ENCODE peak calls at places on chromosomes 3 and 15, in eight cellular contexts. R is astrocyte, J is PC-9, I is OCI-LY7, A is HCT116, V is PC-3, W is fibroblast of lung, Z is DND-41. B is an unnamed sample. For H4K20me1, the result is how much of the 10 kb centered on the place peaks cover.

GRCh38 chr3:127954642-127955041 is 39.6 kb downstream of the KBTBD12 start:
- DNase-seq in J (no peak), W (no peak), Z (no peak), R (no peak), V (no peak), I (no peak), A (no peak), B (no peak)

GRCh38 chr3:52244061-52244628 is 1.4 kb upstream of the PPM1M start:
- DNase-seq in W (peak), Z (no peak), J (peak), I (no peak), A (no peak), V (peak), R (no peak), B (peak)

GRCh38 chr3:37905346-37905745 is 43.7 kb downstream of the CTDSPL start:
- DNase-seq in R (no peak), J (no peak), I (peak), W (no peak), A (no peak), Z (no peak), V (no peak), B (no peak)

GRCh38 chr3:120425196-120425595 is 25.6 kb downstream of the FSTL1 start:
- DNase-seq in J (no peak), W (no peak), A (no peak), V (no peak), Z (no peak), I (no peak), R (no peak), B (no peak)

GRCh38 chr15:72179950-72180581 is 17.5 kb downstream of the GRAMD2A start:
- DNase-seq in V (no peak), Z (no peak), J (no peak), W (no peak), R (no peak), A (no peak), I (no peak), B (peak)

GRCh38 chr3:87793322-87793877 is 265.4 kb downstream of the CGGBP1 start:
- DNase-seq in R (no peak), V (no peak), W (no peak), Z (no peak), J (no peak), A (no peak), I (no peak), B (peak)

GRCh38 chr3:151709847-151710246 is 23.9 kb upstream of the AADACL2 start:
- DNase-seq in A (no peak), R (peak), J (no peak), V (no peak), W (peak), Z (no peak), I (no peak), B (no peak)

GRCh38 chr15:98562361-98562791 is 86.0 kb upstream of the IGF1R start:
- DNase-seq in I (no peak), W (no peak), V (no peak), J (peak), A (no peak), Z (no peak), R (no peak), B (no peak)

GRCh38 chr3:73766599-73767378 is 142.0 kb upstream of the PDZRN3 start:
- DNase-seq in A (no peak), J (no peak), R (peak), V (no peak), W (peak), I (no peak), Z (peak), B (no peak)

GRCh38 chr3:37864904-37865303 is 3.2 kb downstream of the CTDSPL start:
- DNase-seq in W (no peak), V (peak), R (no peak), A (no peak), Z (no peak), J (no peak), I (peak), B (no peak)

GRCh38 chr3:192303235-192303634 is 424.1 kb downstream of the FGF12 start:
- DNase-seq in R (no peak), A (no peak), V (no peak), W (no peak), I (no peak), J (no peak), Z (no peak), B (no peak)

GRCh38 chr3:42025388-42026138 is 63.7 kb upstream of the ULK4 start:
- DNase-seq in Z (peak), J (no peak), I (peak), R (peak), A (peak), V (peak), W (peak), B (peak)
- H4K20me1 ChIP-seq in Z (under half), J (under half), I (under half), R (under half), A (under half), V (under half), W (under half), B (under half)

GRCh38 chr3:45597581-45597980 is 3.0 kb downstream of the LIMD1 start:
- DNase-seq in A (no peak), J (no peak), W (no peak), Z (no peak), V (no peak), I (peak), R (no peak), B (no peak)

GRCh38 chr3:45593708-45594601 is 596 bp upstream of the LIMD1 start:
- DNase-seq in V (peak), Z (peak), A (peak), J (peak), R (peak), W (peak), I (peak), B (peak)

GRCh38 chr3:45597166-45597565 is 2.6 kb downstream of the LIMD1 start:
- DNase-seq in I (peak), Z (no peak), R (peak), V (peak), W (peak), A (no peak), J (no peak), B (no peak)

GRCh38 chr3:45595364-45596154 is 1.0 kb downstream of the LIMD1 start:
- DNase-seq in R (no peak), J (no peak), V (peak), W (peak), Z (no peak), A (no peak), I (peak), B (no peak)

DNA sequence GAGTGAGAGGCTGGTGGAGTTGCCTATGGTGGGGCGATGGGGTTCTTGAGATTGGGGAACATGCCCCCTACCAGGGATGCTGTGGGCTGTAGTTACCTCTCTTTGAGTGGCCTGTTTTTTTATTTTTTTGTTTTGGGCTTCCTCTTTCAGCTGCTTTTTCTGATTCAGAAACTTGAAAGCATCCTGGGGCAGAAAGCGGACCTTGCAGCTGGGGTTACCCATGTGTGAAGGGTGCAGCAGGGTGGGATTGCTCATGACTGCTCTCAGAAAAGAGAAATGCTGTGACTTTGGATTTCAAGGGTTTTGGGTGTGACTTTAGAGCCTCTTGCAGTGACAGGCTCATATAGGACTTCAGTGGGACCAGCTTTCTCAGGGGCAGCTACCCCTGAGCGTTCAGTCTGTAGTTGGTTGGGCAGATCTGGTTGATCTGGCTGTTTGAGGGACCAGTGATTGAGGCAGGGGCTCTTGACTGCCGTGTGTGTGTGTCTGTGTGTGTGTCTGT is 1.8 kb downstream of the LIMD1 start:
- DNase-seq in Z (peak), V (peak), W (no peak), R (no peak), J (no peak), A (no peak), I (peak), B (no peak)
- H4K20me1 ChIP-seq in Z (half or more), V (half or more), W (under half), R (half or more), J (under half), A (under half), I (under half), B (under half)

GRCh38 chr15:90987561-90988141 is 6.7 kb downstream of the PRC1 start:
- DNase-seq in W (peak), J (no peak), V (no peak), A (no peak), Z (no peak), I (no peak), R (no peak), B (no peak)

GRCh38 chr15:90988249-90988648 is 6.1 kb downstream of the PRC1 start:
- DNase-seq in I (peak), R (no peak), W (peak), V (no peak), A (no peak), Z (no peak), J (no peak), B (no peak)

GRCh38 chr15:90990446-90990845 is 3.9 kb downstream of the PRC1 start:
- DNase-seq in J (no peak), A (no peak), Z (no peak), V (no peak), W (no peak), R (no peak), I (no peak), B (no peak)

GRCh38 chr15:90986790-90987507 is 7.4 kb downstream of the PRC1 start:
- DNase-seq in J (no peak), V (no peak), I (peak), A (no peak), W (no peak), R (no peak), Z (no peak), B (no peak)

GRCh38 chr15:90989040-90989768 is 5.1 kb downstream of the PRC1 start:
- DNase-seq in A (no peak), V (no peak), J (no peak), W (no peak), R (no peak), Z (no peak), I (peak), B (no peak)
- H4K20me1 ChIP-seq in A (under half), V (under half), J (under half), W (under half), R (under half), Z (under half), I (under half), B (under half)

GRCh38 chr3:39107056-39107873 is at the start of the genes GORASP1 and TTC21A:
- DNase-seq in I (peak), R (peak), J (peak), Z (peak), W (peak), A (peak), V (peak), B (peak)

GRCh38 chr3:39104961-39105686 is 2.3 kb downstream of the GORASP1 start:
- DNase-seq in V (peak), I (no peak), J (no peak), Z (no peak), W (no peak), A (no peak), R (no peak), B (no peak)

GRCh38 chr3:39103791-39104552 is 3.5 kb downstream of the GORASP1 start:
- DNase-seq in A (no peak), Z (no peak), V (no peak), R (no peak), J (no peak), I (no peak), W (no peak), B (no peak)

GRCh38 chr3:39106281-39107055 is 959 bp downstream of the GORASP1 start:
- DNase-seq in A (no peak), I (no peak), Z (peak), W (peak), J (no peak), R (peak), V (peak), B (peak)

DNA sequence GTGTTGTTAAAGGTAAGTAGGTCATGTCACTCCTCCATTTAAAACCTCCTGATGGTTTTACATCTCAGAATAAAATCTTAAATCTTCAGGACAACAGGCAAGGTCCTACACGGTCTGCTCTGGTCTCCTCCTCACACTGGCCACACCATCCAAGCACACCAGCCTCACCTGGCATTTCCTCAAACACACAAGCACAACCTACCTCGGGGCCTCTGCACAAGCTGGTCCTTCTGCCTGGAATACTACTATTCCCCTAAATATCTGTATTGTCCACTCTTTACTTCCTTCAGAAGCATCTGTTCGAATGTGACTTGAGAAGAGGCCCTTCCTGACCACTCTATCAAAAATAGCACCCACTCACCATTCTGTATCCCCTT is 1.8 kb downstream of the GORASP1 start:
- DNase-seq in V (no peak), A (no peak), R (no peak), W (no peak), I (no peak), Z (no peak), J (no peak), B (no peak)
- H4K20me1 ChIP-seq in V (under half), A (under half), R (half or more), W (under half), I (under half), Z (under half), J (under half), B (under half)

GRCh38 chr15:67174864-67175573 is 79.4 kb downstream of the AAGAB start:
- DNase-seq in I (peak), Z (no peak), R (peak), W (no peak), J (peak), V (peak), A (peak), B (no peak)
- H4K20me1 ChIP-seq in I (under half), Z (under half), R (under half), W (under half), J (under half), V (under half), A (under half), B (under half)

B was measured in H9.